ENCODE peak calls at places on chromosomes 3 and 15, in four cellular contexts. E is heart right ventricle, Q is mesendoderm, W is mammary epithelial cell. H is an unnamed sample.
A peak's percentile ranks its signal among the peaks of the same experiment; 100 is the strongest.

GRCh38 chr3:122568755-122569154 is 4.6 kb downstream of the DTX3L start:
- DNase-seq in Q (no peak), E (no peak), W (no peak), H (no peak)

GRCh38 chr3:163556804-163557203 is 1521.5 kb downstream of the SI start:
- DNase-seq in Q (no peak), E (no peak), W (no peak), H (no peak)

GRCh38 chr3:29186131-29186599 is 94.7 kb upstream of the RBMS3 start:
- DNase-seq in W (peak; percentile 87), E (no peak), Q (no peak), H (no peak)

GRCh38 chr3:56810912-56811544 is 9.3 kb upstream of the ARHGEF3 start:
- DNase-seq in Q (no peak), E (no peak), W (no peak), H (no peak)

GRCh38 chr3:84967767-84968581 is 9.2 kb downstream of the CADM2 start:
- DNase-seq in E (no peak), W (no peak), Q (peak; percentile 67), H (no peak)

GRCh38 chr3:162597221-162597620 is 1100.6 kb downstream of the OTOL1 start:
- DNase-seq in Q (no peak), E (no peak), W (no peak), H (no peak)

GRCh38 chr3:125622381-125622788 is 27.1 kb upstream of the OSBPL11 start:
- DNase-seq in E (peak; percentile 50), W (no peak), Q (no peak), H (no peak)

GRCh38 chr3:130758624-130759023 is 12.0 kb upstream of the PIK3R4 start:
- DNase-seq in W (no peak), Q (no peak), E (no peak), H (no peak)

GRCh38 chr3:66555214-66555844 is 54.5 kb upstream of the LRIG1 start:
- DNase-seq in E (no peak), W (no peak), Q (no peak), H (no peak)

GRCh38 chr3:189638276-189639031 is 7.3 kb downstream of the TP63 start:
- DNase-seq in W (no peak), E (no peak), Q (no peak), H (no peak)

GRCh38 chr3:119550090-119550910 is 9.1 kb downstream of the CD80 start:
- DNase-seq in Q (no peak), E (no peak), W (no peak), H (no peak)

GRCh38 chr3:49868951-49869454 is 703 bp downstream of the CAMKV start:
- DNase-seq in E (no peak), Q (peak; percentile 59), W (no peak), H (no peak)

GRCh38 chr15:35557544-35557943 is 11.6 kb upstream of the DPH6 start:
- DNase-seq in Q (peak; percentile 66), W (peak; percentile 83), E (no peak), H (no peak)

GRCh38 chr3:125141596-125142417 is 70.7 kb downstream of the SLC12A8 start:
- DNase-seq in W (no peak), E (peak; percentile 78), Q (peak; percentile 85), H (peak; percentile 68)

GRCh38 chr3:49724586-49724985 is 835 bp upstream of the GMPPB start:
- DNase-seq in Q (no peak), E (no peak), W (no peak), H (peak; percentile 84)

GRCh38 chr3:52333869-52334557 is 17.9 kb downstream of the DNAH1 start:
- DNase-seq in Q (no peak), W (peak; percentile 45), E (no peak), H (no peak)

GRCh38 chr15:70375006-70375409 is 277.3 kb upstream of the TLE3 start:
- DNase-seq in Q (no peak), W (peak; percentile 84), E (no peak), H (no peak)

GRCh38 chr15:68112711-68113110 is 58.6 kb downstream of the PIAS1 start:
- DNase-seq in W (peak; percentile 36), Q (no peak), E (no peak), H (no peak)

GRCh38 chr15:95266481-95267061 is 1035.2 kb downstream of the MCTP2 start:
- DNase-seq in E (no peak), W (no peak), Q (no peak), H (no peak)

GRCh38 chr3:84224262-84224661 is 734.5 kb upstream of the CADM2 start:
- DNase-seq in W (no peak), Q (no peak), E (no peak), H (no peak)

GRCh38 chr15:92921215-92922131 is 21.3 kb downstream of the CHD2 start:
- DNase-seq in W (peak; percentile 97), Q (no peak), E (no peak), H (no peak)

GRCh38 chr3:166060789-166061479 is 223.7 kb upstream of the BCHE start:
- DNase-seq in Q (peak; percentile 73), E (no peak), W (no peak), H (no peak)

GRCh38 chr15:78055923-78056713 is 21.4 kb downstream of the TBC1D2B start:
- DNase-seq in W (peak; percentile 30), Q (peak; percentile 49), E (peak; percentile 41), H (no peak)

GRCh38 chr3:10289785-10290355 is 2.9 kb downstream of the GHRL start:
- DNase-seq in W (no peak), Q (peak; percentile 49), E (no peak), H (no peak)

GRCh38 chr3:51146781-51147180 is 238.3 kb upstream of the MANF start:
- DNase-seq in E (no peak), W (no peak), Q (no peak), H (no peak)

GRCh38 chr15:74626336-74626735 is 10.7 kb downstream of the CLK3 start:
- DNase-seq in Q (no peak), E (no peak), W (no peak), H (no peak)
- H3K4me1 ChIP-seq in Q (no peaks in the 10 kb centered on the region), E (peaks cover 9% of the 10 kb centered on the region), W (peaks cover 4% of the 10 kb centered on the region), H (no peaks in the 10 kb centered on the region)

GRCh38 chr3:71225285-71225684 is 358.2 kb downstream of the FOXP1 start:
- DNase-seq in E (no peak), Q (no peak), W (no peak), H (no peak)
- H3K4me3 ChIP-seq in E (peak overlapping the region; percentile 43), Q (no peak overlapping the region), W (no peak overlapping the region), H (no peak overlapping the region)

DNA sequence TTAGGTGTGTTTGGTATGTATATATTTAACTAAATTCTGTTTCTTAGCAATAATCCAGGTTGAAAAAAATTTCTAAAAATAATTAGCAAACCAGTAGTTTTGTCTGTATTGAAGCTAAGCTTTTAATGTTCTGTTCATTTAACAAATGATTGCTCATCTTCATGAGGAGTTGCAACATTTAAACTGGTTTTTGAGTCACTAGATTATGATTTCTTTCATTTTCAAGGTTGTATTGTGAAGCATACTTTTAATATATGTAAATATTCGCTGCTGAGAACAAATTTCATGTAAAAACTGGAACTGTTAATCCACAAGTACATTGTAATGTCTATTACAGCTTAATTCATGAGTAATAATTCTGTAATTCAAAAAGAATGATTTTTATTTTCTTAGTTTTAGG is 192.7 kb downstream of the MBNL1 start:
- DNase-seq in W (peak; percentile 26), E (no peak), Q (no peak), H (no peak)
- H3K27ac ChIP-seq in W (no peak overlapping the region), E (no peak overlapping the region), Q (no peak overlapping the region), H (peak overlapping the region; percentile 33)

GRCh38 chr15:34336947-34337556 is 529 bp downstream of the SLC12A6 start:
- DNase-seq in E (no peak), W (peak; percentile 9), Q (no peak), H (peak; percentile 33)
- H3K4me1 ChIP-seq in E (peaks cover 46% of the 10 kb centered on the region), W (peaks cover 13% of the 10 kb centered on the region), Q (no peaks in the 10 kb centered on the region), H (peaks cover 32% of the 10 kb centered on the region)